ENCODE peak calls at places on chromosomes 6 and 20, in four cellular contexts. J is HepG2, G is K562, Y is GM12878. N is an unnamed sample.

GRCh38 chr6:111129003-111129402 is 41.7 kb downstream of the SLC16A10 start:
- DNase-seq in G (no peak), J (peak; percentile 24), Y (no peak), N (no peak)

GRCh38 chr6:154932562-154933027 is 62.5 kb upstream of the TIAM2 start:
- DNase-seq in J (peak; percentile 85), Y (no peak), G (no peak), N (peak; percentile 73)

GRCh38 chr6:12719017-12719416 is 2.5 kb downstream of the PHACTR1 start:
- DNase-seq in Y (no peak), J (no peak), G (no peak), N (no peak)

GRCh38 chr20:64080013-64080812 is at the start of gene OPRL1:
- DNase-seq in G (no peak), Y (no peak), J (no peak), N (peak; percentile 47)

GRCh38 chr20:41261790-41262717 is 55.5 kb downstream of the ZHX3 start:
- DNase-seq in Y (no peak), J (no peak), G (peak; percentile 30), N (no peak)

GRCh38 chr6:129673758-129674157 is 36.2 kb downstream of the ARHGAP18 start:
- DNase-seq in G (no peak), J (no peak), Y (no peak), N (no peak)

GRCh38 chr6:24982231-24982630 is 46.5 kb upstream of the RIPOR2 start:
- DNase-seq in J (no peak), G (no peak), Y (no peak), N (no peak)

GRCh38 chr20:50762045-50762422 is 30.7 kb downstream of the PARD6B start:
- DNase-seq in J (no peak), G (no peak), Y (no peak), N (no peak)

GRCh38 chr6:53112404-53112803 is 36.2 kb downstream of the GCM1 start:
- DNase-seq in J (peak; percentile 85), G (no peak), Y (no peak), N (no peak)

GRCh38 chr6:152220785-152221184 is 413.3 kb downstream of the ESR1 start:
- DNase-seq in Y (no peak), G (no peak), J (no peak), N (no peak)

GRCh38 chr6:55663914-55664313 is 84.9 kb upstream of the HMGCLL1 start:
- DNase-seq in J (no peak), Y (no peak), G (no peak), N (no peak)

GRCh38 chr6:89489078-89489477 is 56.1 kb downstream of the ANKRD6 start:
- DNase-seq in G (no peak), Y (no peak), J (no peak), N (no peak)

GRCh38 chr6:90286884-90287488 is 9.7 kb downstream of the BACH2 start:
- DNase-seq in J (peak; percentile 28), G (peak; percentile 72), Y (no peak), N (peak; percentile 95)

GRCh38 chr6:82353848-82354247 is 9.8 kb upstream of the TPBG start:
- DNase-seq in G (no peak), J (no peak), Y (no peak), N (no peak)

GRCh38 chr6:144467153-144467762 is 182.1 kb downstream of the UTRN start:
- DNase-seq in G (no peak), J (no peak), Y (no peak), N (peak; percentile 14)

GRCh38 chr6:144215402-144215931 is 65.2 kb downstream of the STX11 start:
- DNase-seq in J (peak; percentile 23), Y (peak; percentile 8), G (peak; percentile 54), N (no peak)

GRCh38 chr20:10639762-10640556 is 33.8 kb downstream of the JAG1 start:
- DNase-seq in J (no peak), G (no peak), Y (no peak), N (no peak)

GRCh38 chr20:35319206-35320197 is 27.3 kb upstream of the FAM83C start:
- DNase-seq in Y (no peak), G (no peak), J (no peak), N (no peak)

GRCh38 chr6:105835373-105835772 is 250.8 kb upstream of the PRDM1 start:
- DNase-seq in Y (no peak), G (peak; percentile 64), J (peak; percentile 31), N (peak; percentile 79)

GRCh38 chr6:170076466-170077165 is 214.3 kb downstream of the DLL1 start:
- DNase-seq in G (no peak), J (no peak), Y (no peak), N (no peak)

GRCh38 chr6:30013296-30013922 is 47.7 kb upstream of the POLR1H start:
- DNase-seq in G (peak; percentile 46), J (peak; percentile 17), Y (no peak), N (peak; percentile 80)

GRCh38 chr6:5525209-5525608 is 263.9 kb downstream of the FARS2 start:
- DNase-seq in G (no peak), Y (no peak), J (no peak), N (no peak)

GRCh38 chr6:6515691-6516607 is 72.6 kb upstream of the LY86 start:
- DNase-seq in J (no peak), Y (peak; percentile 84), G (no peak), N (no peak)

GRCh38 chr6:71406871-71407860 is 118.6 kb downstream of the OGFRL1 start:
- DNase-seq in J (no peak), G (no peak), Y (no peak), N (peak; percentile 64)
- TF ChIP-seq JUNB in J (no peak), G (no peak), Y (no peak), N (no peak)

GRCh38 chr20:19658137-19658536 is 99.9 kb upstream of the RIN2 start:
- DNase-seq in G (no peak), J (no peak), Y (peak; percentile 48), N (no peak)

GRCh38 chr20:19660808-19661378 is 97.2 kb upstream of the RIN2 start:
- DNase-seq in Y (no peak), G (no peak), J (peak; percentile 56), N (no peak)

GRCh38 chr20:19662638-19662995 is 95.4 kb upstream of the RIN2 start:
- DNase-seq in G (no peak), J (no peak), Y (no peak), N (no peak)

GRCh38 chr20:19659468-19659867 is 98.6 kb upstream of the RIN2 start:
- DNase-seq in Y (no peak), J (no peak), G (no peak), N (no peak)

GRCh38 chr20:19661717-19662637 is 96.1 kb upstream of the RIN2 start:
- DNase-seq in Y (no peak), J (peak; percentile 62), G (peak; percentile 37), N (peak; percentile 83)
- H2AFZ ChIP-seq in Y (no peak overlapping the region), J (no peak overlapping the region), G (no peak overlapping the region), N (peak overlapping the region; percentile 59)

DNA sequence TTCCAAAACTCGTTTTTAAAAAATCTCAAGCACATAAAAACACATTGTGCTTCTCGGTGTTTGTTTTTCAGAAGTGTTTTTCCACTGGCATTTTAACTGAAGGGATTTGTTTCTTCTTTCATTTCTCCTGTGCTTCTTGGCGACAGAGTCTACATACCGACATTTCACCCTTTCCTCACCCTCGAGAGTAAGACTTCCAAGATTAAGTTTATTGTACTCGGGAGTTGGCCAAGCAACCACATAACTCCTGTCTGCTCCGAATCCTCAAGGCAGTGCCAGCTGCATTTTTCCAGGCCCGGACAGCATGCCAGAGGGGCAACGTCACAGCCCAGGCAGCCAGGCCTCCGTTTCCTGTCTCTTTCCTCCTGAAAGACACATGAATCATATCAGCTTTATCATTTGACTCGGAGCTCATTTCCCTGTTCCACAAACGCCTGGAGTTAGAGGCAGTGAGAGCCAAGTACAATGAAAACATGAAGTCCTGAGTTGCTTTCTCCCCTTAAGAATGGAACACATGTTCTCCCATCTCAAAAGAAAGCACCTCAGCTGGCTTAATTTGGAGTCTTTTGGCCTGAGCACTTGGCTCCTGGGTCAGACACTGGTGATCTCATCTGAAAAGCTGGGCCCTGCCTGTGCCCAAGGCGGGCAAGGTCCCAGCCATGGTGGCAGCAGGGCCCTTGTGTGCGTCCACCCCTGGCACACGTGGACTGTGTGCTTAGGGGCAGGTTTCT is 23.2 kb upstream of the FAM50B start:
- DNase-seq in G (no peak), J (peak; percentile 73), Y (no peak), N (no peak)
- TF ChIP-seq JUNB in G (no peak), J (no peak), Y (no peak), N (no peak)

GRCh38 chr20:14046534-14046933 is 51.2 kb downstream of the MACROD2 start:
- DNase-seq in J (no peak), Y (no peak), G (no peak), N (no peak)
- H2AFZ ChIP-seq in J (no peak overlapping the region), Y (no peak overlapping the region), G (no peak overlapping the region), N (no peak overlapping the region)